ENCODE peak calls at places on chromosomes 6 and 20, in six cellular contexts. One of them, this sample, is unnamed.

GRCh38 chr6:98769546-98769945 is 64.8 kb upstream of the POU3F2 start:
- DNase-seq in mesenchymal stem cell: no peak
- DNase-seq in mesendoderm: peak; percentile 76
- DNase-seq in IMR-90: peak; percentile 4
- DNase-seq in H1: no peak
- DNase-seq in H9: peak; percentile 46
- DNase-seq in this sample: no peak

GRCh38 chr6:71512256-71512655 is 223.6 kb downstream of the OGFRL1 start:
- DNase-seq in mesenchymal stem cell: no peak
- DNase-seq in H1: no peak
- DNase-seq in H9: no peak
- DNase-seq in mesendoderm: no peak
- DNase-seq in IMR-90: no peak
- DNase-seq in this sample: no peak

GRCh38 chr6:137387365-137387764 is 106.8 kb downstream of the OLIG3 start:
- DNase-seq in H9: no peak
- DNase-seq in mesenchymal stem cell: no peak
- DNase-seq in mesendoderm: no peak
- DNase-seq in H1: no peak
- DNase-seq in IMR-90: no peak
- DNase-seq in this sample: no peak

GRCh38 chr6:52574709-52575489 is 2.0 kb downstream of the TRAM2 start:
- DNase-seq in H9: no peak
- DNase-seq in H1: no peak
- DNase-seq in mesendoderm: no peak
- DNase-seq in mesenchymal stem cell: peak; percentile 81
- DNase-seq in IMR-90: no peak
- DNase-seq in this sample: no peak

GRCh38 chr6:90297124-90297865 is 652 bp upstream of the BACH2 start:
- DNase-seq in IMR-90: no peak
- DNase-seq in mesendoderm: no peak
- DNase-seq in mesenchymal stem cell: no peak
- DNase-seq in H9: peak; percentile 35
- DNase-seq in H1: no peak
- DNase-seq in this sample: peak; percentile 24

GRCh38 chr6:27188206-27188884 is 59.2 kb upstream of the PRSS16 start:
- DNase-seq in mesendoderm: peak; percentile 95
- DNase-seq in IMR-90: peak; percentile 84
- DNase-seq in mesenchymal stem cell: peak; percentile 88
- DNase-seq in H9: peak; percentile 72
- DNase-seq in H1: no peak
- DNase-seq in this sample: peak; percentile 84

GRCh38 chr20:33096921-33097320 is 17.5 kb downstream of the BPIFB4 start:
- DNase-seq in mesenchymal stem cell: no peak
- DNase-seq in IMR-90: no peak
- DNase-seq in H9: no peak
- DNase-seq in H1: no peak
- DNase-seq in mesendoderm: no peak
- DNase-seq in this sample: no peak

GRCh38 chr6:169171951-169172350 is 81.7 kb downstream of the THBS2 start:
- DNase-seq in IMR-90: peak; percentile 22
- DNase-seq in H1: no peak
- DNase-seq in mesendoderm: no peak
- DNase-seq in H9: no peak
- DNase-seq in mesenchymal stem cell: no peak
- DNase-seq in this sample: no peak

GRCh38 chr6:40112350-40112749 is 178.1 kb upstream of the MOCS1 start:
- DNase-seq in mesendoderm: peak; percentile 39
- DNase-seq in mesenchymal stem cell: no peak
- DNase-seq in IMR-90: no peak
- DNase-seq in H1: no peak
- DNase-seq in H9: no peak
- DNase-seq in this sample: no peak

GRCh38 chr6:169291148-169291547 is 37.5 kb upstream of the THBS2 start:
- DNase-seq in IMR-90: no peak
- DNase-seq in H1: no peak
- DNase-seq in mesenchymal stem cell: no peak
- DNase-seq in mesendoderm: no peak
- DNase-seq in H9: no peak
- DNase-seq in this sample: no peak

GRCh38 chr20:48164034-48164433 is 378.8 kb upstream of the SULF2 start:
- DNase-seq in IMR-90: no peak
- DNase-seq in H9: no peak
- DNase-seq in H1: no peak
- DNase-seq in mesenchymal stem cell: no peak
- DNase-seq in mesendoderm: no peak
- DNase-seq in this sample: no peak

GRCh38 chr6:130840050-130840449 is 12.8 kb downstream of the SMLR1 start:
- DNase-seq in mesenchymal stem cell: no peak
- DNase-seq in H9: no peak
- DNase-seq in H1: no peak
- DNase-seq in mesendoderm: no peak
- DNase-seq in IMR-90: no peak
- DNase-seq in this sample: no peak

GRCh38 chr6:128885381-128885780 is 2.4 kb downstream of the LAMA2 start:
- DNase-seq in H9: no peak
- DNase-seq in H1: no peak
- DNase-seq in IMR-90: no peak
- DNase-seq in mesenchymal stem cell: no peak
- DNase-seq in mesendoderm: no peak
- DNase-seq in this sample: no peak

GRCh38 chr6:69881322-69882151 is 15.2 kb downstream of the COL19A1 start:
- DNase-seq in H1: no peak
- DNase-seq in H9: no peak
- DNase-seq in IMR-90: no peak
- DNase-seq in mesendoderm: no peak
- DNase-seq in mesenchymal stem cell: no peak
- DNase-seq in this sample: no peak

GRCh38 chr6:100186552-100186951 is 192.5 kb upstream of the MCHR2 start:
- DNase-seq in mesendoderm: no peak
- DNase-seq in H1: no peak
- DNase-seq in IMR-90: peak; percentile 48
- DNase-seq in H9: no peak
- DNase-seq in mesenchymal stem cell: peak; percentile 9
- DNase-seq in this sample: no peak

GRCh38 chr20:42549496-42549895 is 640.2 kb downstream of the PTPRT start:
- DNase-seq in mesendoderm: no peak
- DNase-seq in H1: no peak
- DNase-seq in IMR-90: no peak
- DNase-seq in mesenchymal stem cell: no peak
- DNase-seq in H9: no peak
- DNase-seq in this sample: no peak

GRCh38 chr6:48986105-48986504 is 476.9 kb downstream of the MMUT start:
- DNase-seq in IMR-90: no peak
- DNase-seq in mesendoderm: no peak
- DNase-seq in H9: no peak
- DNase-seq in H1: no peak
- DNase-seq in mesenchymal stem cell: no peak
- DNase-seq in this sample: no peak

GRCh38 chr20:59123011-59123676 is 40.5 kb upstream of the ZNF831 start:
- DNase-seq in H9: no peak
- DNase-seq in IMR-90: no peak
- DNase-seq in mesenchymal stem cell: no peak
- DNase-seq in mesendoderm: no peak
- DNase-seq in H1: no peak
- DNase-seq in this sample: no peak

GRCh38 chr6:166450167-166450873 is 67.6 kb upstream of the MPC1 start:
- DNase-seq in IMR-90: no peak
- DNase-seq in mesendoderm: no peak
- DNase-seq in H9: no peak
- DNase-seq in mesenchymal stem cell: no peak
- DNase-seq in H1: no peak
- DNase-seq in this sample: no peak

GRCh38 chr20:2658414-2659354 is 5.3 kb downstream of the IDH3B start:
- DNase-seq in mesenchymal stem cell: no peak
- DNase-seq in H9: peak; percentile 45
- DNase-seq in IMR-90: no peak
- DNase-seq in H1: no peak
- DNase-seq in mesendoderm: peak; percentile 58
- DNase-seq in this sample: no peak

GRCh38 chr20:9515761-9516657 is 1.6 kb downstream of the LAMP5 start:
- DNase-seq in mesendoderm: peak; percentile 59
- DNase-seq in H9: peak; percentile 60
- DNase-seq in IMR-90: no peak
- DNase-seq in H1: no peak
- DNase-seq in mesenchymal stem cell: no peak
- DNase-seq in this sample: no peak

GRCh38 chr20:63854069-63854765 is 7.1 kb upstream of the ABHD16B start:
- DNase-seq in mesenchymal stem cell: peak; percentile 66
- DNase-seq in H1: no peak
- DNase-seq in H9: no peak
- DNase-seq in mesendoderm: peak; percentile 37
- DNase-seq in IMR-90: no peak
- DNase-seq in this sample: no peak
- H4K8ac ChIP-seq in mesenchymal stem cell: peak overlapping the region; percentile 97
- H4K8ac ChIP-seq in H1: peak overlapping the region; percentile 84
- H4K8ac ChIP-seq in H9: no peak overlapping the region
- H4K8ac ChIP-seq in mesendoderm: no peak overlapping the region
- H4K8ac ChIP-seq in IMR-90: peak overlapping the region; percentile 21
- H4K8ac ChIP-seq in this sample: no peak overlapping the region

DNA sequence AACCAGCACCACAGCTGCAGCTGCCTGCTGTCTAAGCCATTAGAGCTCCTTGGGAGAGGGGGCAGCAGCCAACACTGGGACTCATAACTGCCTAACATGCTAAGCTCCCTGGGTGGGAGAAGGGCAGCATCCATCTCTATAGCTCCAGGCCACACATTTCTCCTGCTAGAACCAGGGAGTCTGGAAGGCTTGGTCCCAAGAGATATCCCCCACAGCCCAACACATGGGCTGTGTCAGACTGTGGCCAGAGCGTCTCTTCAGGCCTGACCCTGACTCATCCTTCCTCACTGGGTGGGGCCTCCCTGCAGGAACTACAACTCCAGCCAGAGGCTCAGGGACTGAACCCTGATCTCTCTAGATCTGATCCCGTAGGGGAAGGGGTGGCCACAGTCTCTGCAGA is 411.1 kb downstream of the HDGFL1 start:
- DNase-seq in mesendoderm: no peak
- DNase-seq in IMR-90: peak; percentile 26
- DNase-seq in mesenchymal stem cell: peak; percentile 55
- DNase-seq in H9: no peak
- DNase-seq in H1: no peak
- DNase-seq in this sample: no peak
- H2BK15ac ChIP-seq in mesendoderm: no peak overlapping the region
- H2BK15ac ChIP-seq in IMR-90: no peak overlapping the region
- H2BK15ac ChIP-seq in mesenchymal stem cell: no peak overlapping the region
- H2BK15ac ChIP-seq in H9: no peak overlapping the region
- H2BK15ac ChIP-seq in H1: no peak overlapping the region
- H2BK15ac ChIP-seq in this sample: no peak overlapping the region

DNA sequence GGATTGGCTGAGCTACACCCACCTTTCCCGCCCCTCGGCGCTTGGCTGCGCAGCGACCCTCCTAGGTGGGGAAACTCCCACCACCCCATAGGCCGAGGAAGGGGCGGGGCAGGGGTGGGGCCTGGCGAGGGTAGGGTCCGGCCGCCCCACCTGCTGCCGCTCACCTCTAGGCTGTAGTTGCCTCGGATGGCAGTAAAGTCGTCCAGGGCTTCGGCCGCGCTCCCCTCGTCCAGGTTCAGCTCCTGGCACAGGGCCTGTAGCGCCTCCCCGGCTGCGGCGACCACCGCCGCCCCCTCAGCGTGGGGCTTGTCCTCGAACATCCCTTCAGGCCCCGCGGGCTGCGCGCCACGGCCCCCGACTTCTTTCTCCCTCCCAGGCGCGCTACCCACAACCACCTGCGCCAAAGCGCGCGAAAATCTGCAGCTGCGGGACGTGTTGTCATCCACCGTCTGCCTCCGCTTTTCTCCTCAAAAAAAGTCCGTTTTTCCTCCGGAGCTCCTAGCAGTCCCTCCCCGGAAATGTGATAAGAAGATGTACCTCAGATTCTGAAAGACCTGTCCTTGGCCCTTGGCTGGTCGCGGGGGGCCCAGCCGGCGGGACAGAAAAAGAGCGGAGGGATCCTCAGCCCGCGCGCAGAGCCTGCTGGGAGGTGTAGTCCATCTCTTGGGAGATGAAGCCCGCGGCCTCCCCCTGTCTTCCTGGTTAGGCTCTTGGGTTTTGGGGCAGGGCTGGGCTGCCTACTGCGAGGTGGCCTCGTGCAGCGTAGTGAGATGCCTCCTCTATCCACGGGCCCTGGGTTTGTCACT is at the start of gene RBL1:
- DNase-seq in H1: peak; percentile 79
- DNase-seq in IMR-90: peak; percentile 77
- DNase-seq in mesenchymal stem cell: peak; percentile 90
- DNase-seq in H9: peak; percentile 95
- DNase-seq in mesendoderm: peak; percentile 97
- DNase-seq in this sample: peak; percentile 90
- H4K8ac ChIP-seq in H1: peak within 1 kb of the TSS; percentile 100
- H4K8ac ChIP-seq in IMR-90: peak within 1 kb of the TSS; percentile 89
- H4K8ac ChIP-seq in mesenchymal stem cell: peak within 1 kb of the TSS; percentile 96
- H4K8ac ChIP-seq in H9: no peak within 1 kb of the TSS
- H4K8ac ChIP-seq in mesendoderm: peak within 1 kb of the TSS; percentile 31
- H4K8ac ChIP-seq in this sample: peak within 1 kb of the TSS; percentile 32

GRCh38 chr20:24451428-24451827 is 18.0 kb upstream of the SYNDIG1 start:
- DNase-seq in mesendoderm: no peak
- DNase-seq in H9: no peak
- DNase-seq in IMR-90: no peak
- DNase-seq in H1: no peak
- DNase-seq in mesenchymal stem cell: no peak
- DNase-seq in this sample: no peak

GRCh38 chr20:24448170-24448569 is 21.3 kb upstream of the SYNDIG1 start:
- DNase-seq in H1: no peak
- DNase-seq in H9: no peak
- DNase-seq in IMR-90: no peak
- DNase-seq in mesenchymal stem cell: no peak
- DNase-seq in mesendoderm: no peak
- DNase-seq in this sample: no peak

GRCh38 chr20:24451992-24452391 is 17.4 kb upstream of the SYNDIG1 start:
- DNase-seq in H9: no peak
- DNase-seq in mesendoderm: no peak
- DNase-seq in mesenchymal stem cell: no peak
- DNase-seq in H1: no peak
- DNase-seq in IMR-90: no peak
- DNase-seq in this sample: no peak

GRCh38 chr20:24452498-24453133 is 16.8 kb upstream of the SYNDIG1 start:
- DNase-seq in IMR-90: no peak
- DNase-seq in mesendoderm: no peak
- DNase-seq in mesenchymal stem cell: no peak
- DNase-seq in H1: no peak
- DNase-seq in H9: no peak
- DNase-seq in this sample: no peak

DNA sequence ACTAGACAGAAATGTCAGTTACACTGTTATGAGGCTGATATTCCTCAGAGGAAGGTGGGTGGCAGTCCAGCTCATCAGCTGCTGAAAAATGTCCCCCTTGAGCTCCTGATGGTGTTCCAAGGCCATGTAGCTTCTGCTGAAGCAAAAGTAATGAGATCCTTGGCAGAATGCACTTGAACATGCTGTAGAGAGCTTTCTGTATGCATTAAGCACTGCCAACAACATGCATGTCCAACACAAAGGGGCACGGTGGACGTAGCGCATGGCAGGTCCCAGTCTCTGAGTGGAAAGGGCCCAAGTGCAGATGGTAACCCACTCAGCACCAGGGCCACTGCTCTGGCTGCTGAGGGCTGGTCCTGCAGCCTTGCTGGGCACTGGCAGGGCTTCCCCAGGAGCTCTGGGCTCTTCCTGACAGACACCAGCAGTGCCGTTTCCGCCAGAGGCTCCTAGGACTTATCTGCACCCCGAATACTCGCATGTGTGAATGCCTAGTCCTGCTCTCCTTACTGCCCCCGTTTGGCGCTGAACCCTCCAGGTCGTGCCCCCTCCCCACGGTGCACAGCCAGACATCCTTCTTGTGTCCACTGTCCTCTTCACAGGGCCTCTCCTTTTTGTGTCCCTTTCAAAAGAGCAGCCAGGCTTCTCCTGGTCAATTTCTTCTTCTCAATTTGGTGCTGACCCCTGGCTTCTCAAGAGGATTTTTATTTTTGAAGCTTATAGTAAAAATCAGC is 18.6 kb upstream of the SYNDIG1 start:
- DNase-seq in mesenchymal stem cell: no peak
- DNase-seq in IMR-90: no peak
- DNase-seq in H9: no peak
- DNase-seq in mesendoderm: no peak
- DNase-seq in H1: no peak
- DNase-seq in this sample: no peak
- H2BK15ac ChIP-seq in mesenchymal stem cell: no peak overlapping the region
- H2BK15ac ChIP-seq in IMR-90: no peak overlapping the region
- H2BK15ac ChIP-seq in H9: no peak overlapping the region
- H2BK15ac ChIP-seq in mesendoderm: no peak overlapping the region
- H2BK15ac ChIP-seq in H1: no peak overlapping the region
- H2BK15ac ChIP-seq in this sample: no peak overlapping the region